ENCODE peak calls at places on chromosome 1, in seven cellular contexts. S is T-helper 1 cell; A is glomerular endothelial cell; K is HT1080; P is naive thymus-derived CD8-positive, alpha-beta T cell; O is T-cell; T is substantia nigra. X is an unnamed sample.

GRCh38 chr1:177077734-177078489 is 86.6 kb downstream of the ASTN1 start:
- DNase-seq in S (no peak), A (no peak), K (peak), P (no peak), O (no peak), T (no peak), X (no peak)

GRCh38 chr1:21258331-21259134 is 31.7 kb downstream of the ECE1 start:
- DNase-seq in S (no peak), A (no peak), K (no peak), P (peak), O (no peak), T (no peak), X (no peak)

GRCh38 chr1:119373465-119373864 is 4.9 kb downstream of the HAO2 start:
- DNase-seq in S (no peak), A (no peak), K (peak), P (no peak), O (no peak), T (no peak), X (no peak)

GRCh38 chr1:11893907-11894251 is 32.3 kb downstream of the KIAA2013 start:
- DNase-seq in S (peak), A (no peak), K (peak), P (peak), O (peak), T (peak), X (peak)

GRCh38 chr1:170176772-170177171 is 31.0 kb downstream of the NTMT2 start:
- DNase-seq in S (no peak), A (no peak), K (no peak), P (no peak), O (no peak), T (no peak), X (no peak)

GRCh38 chr1:165355977-165356811 is at the start of gene LMX1A:
- DNase-seq in S (no peak), A (no peak), K (no peak), P (no peak), O (no peak), T (no peak), X (no peak)

GRCh38 chr1:36134031-36134430 is 9.0 kb upstream of the COL8A2 start:
- DNase-seq in S (no peak), A (no peak), K (no peak), P (no peak), O (no peak), T (no peak), X (no peak)

GRCh38 chr1:207670997-207671396 is 26.1 kb downstream of the CR1L start:
- DNase-seq in S (no peak), A (no peak), K (no peak), P (no peak), O (no peak), T (no peak), X (no peak)

GRCh38 chr1:41751804-41752513 is 166.8 kb downstream of the HIVEP3 start:
- DNase-seq in S (no peak), A (no peak), K (peak), P (no peak), O (no peak), T (no peak), X (no peak)

GRCh38 chr1:28176492-28177470 is at the start of gene PTAFR:
- DNase-seq in S (no peak), A (no peak), K (no peak), P (no peak), O (no peak), T (no peak), X (no peak)

GRCh38 chr1:36085686-36086526 is 2.0 kb downstream of the TEKT2 start:
- DNase-seq in S (no peak), A (no peak), K (no peak), P (no peak), O (no peak), T (no peak), X (no peak)

GRCh38 chr1:208153386-208153785 is 90.8 kb downstream of the PLXNA2 start:
- DNase-seq in S (no peak), A (no peak), K (no peak), P (no peak), O (no peak), T (no peak), X (no peak)

GRCh38 chr1:160164121-160164520 is 12.7 kb downstream of the ATP1A4 start:
- DNase-seq in S (no peak), A (no peak), K (no peak), P (no peak), O (no peak), T (no peak), X (no peak)

GRCh38 chr1:15994590-15995351 is 9.3 kb upstream of the SRARP start:
- DNase-seq in S (no peak), A (no peak), K (peak), P (no peak), O (peak), T (no peak), X (no peak)

GRCh38 chr1:169046671-169047070 is 59.8 kb upstream of the ATP1B1 start:
- DNase-seq in S (no peak), A (no peak), K (no peak), P (no peak), O (no peak), T (no peak), X (no peak)

GRCh38 chr1:54397090-54397591 is 9.1 kb downstream of the SSBP3 start:
- DNase-seq in S (no peak), A (no peak), K (no peak), P (no peak), O (no peak), T (no peak), X (no peak)

GRCh38 chr1:219130536-219130935 is 43.1 kb upstream of the LYPLAL1 start:
- DNase-seq in S (no peak), A (no peak), K (no peak), P (no peak), O (no peak), T (no peak), X (no peak)

GRCh38 chr1:156706647-156707008 is 1.2 kb upstream of the CRABP2 start:
- DNase-seq in S (no peak), A (no peak), K (no peak), P (no peak), O (no peak), T (no peak), X (no peak)

GRCh38 chr1:17018849-17019248 is 7.1 kb upstream of the ATP13A2 start:
- DNase-seq in S (no peak), A (no peak), K (no peak), P (no peak), O (no peak), T (no peak), X (no peak)

GRCh38 chr1:240956020-240956419 is 344.1 kb upstream of the GREM2 start:
- DNase-seq in S (no peak), A (no peak), K (no peak), P (no peak), O (no peak), T (no peak), X (no peak)